ENCODE peak calls at places on chromosome 11, in ten cellular contexts. Z is psoas muscle, N is cardiac muscle cell, H is tibial nerve, J is uterus, V is fibroblast of lung, W is body of pancreas, P is colonic mucosa, D is IMR-90, S is heart left ventricle. U is an unnamed sample.

GRCh38 chr11:124867700-124868099 is 2.5 kb downstream of the ROBO3 start:
- DNase-seq in Z (no peak), N (peak; percentile 54), H (no peak), J (no peak), V (peak; percentile 24), W (peak; percentile 24), P (no peak), D (peak; percentile 32), S (no peak), U (peak; percentile 59)

GRCh38 chr11:1638344-1638743 is 8.8 kb downstream of the KRTAP5-5 start:
- DNase-seq in Z (peak; percentile 6), N (no peak), H (no peak), J (no peak), V (no peak), W (no peak), P (no peak), D (no peak), S (no peak), U (peak; percentile 5)

GRCh38 chr11:65502274-65502851 is 3.5 kb downstream of the MALAT1 start:
- DNase-seq in Z (no peak), N (peak; percentile 71), H (no peak), J (no peak), V (peak; percentile 55), W (no peak), P (no peak), D (peak; percentile 61), S (no peak), U (no peak)

GRCh38 chr11:85884581-85885021 is 29.4 kb downstream of the CCDC83 start:
- DNase-seq in Z (no peak), N (peak; percentile 7), H (no peak), J (no peak), V (peak; percentile 47), W (no peak), P (no peak), D (peak; percentile 36), S (no peak), U (no peak)

GRCh38 chr11:111938687-111939160 is 1.6 kb downstream of the DIXDC1 start:
- DNase-seq in Z (no peak), N (peak; percentile 31), H (no peak), J (no peak), V (peak; percentile 66), W (no peak), P (no peak), D (peak; percentile 63), S (no peak), U (no peak)

GRCh38 chr11:122192634-122193245 is 76.7 kb upstream of the BLID start:
- DNase-seq in Z (no peak), N (peak; percentile 58), H (no peak), J (no peak), V (peak; percentile 77), W (no peak), P (no peak), D (peak; percentile 62), S (no peak), U (no peak)

GRCh38 chr11:133361689-133361994 is 170.7 kb downstream of the OPCML start:
- DNase-seq in Z (no peak), N (no peak), H (no peak), J (no peak), V (no peak), W (no peak), P (no peak), D (no peak), S (no peak), U (no peak)

GRCh38 chr11:79520086-79520485 is 79.3 kb upstream of the TENM4 start:
- DNase-seq in Z (no peak), N (no peak), H (no peak), J (no peak), V (no peak), W (no peak), P (no peak), D (no peak), S (no peak), U (no peak)

GRCh38 chr11:84899134-84899533 is 728.0 kb downstream of the DLG2 start:
- DNase-seq in Z (no peak), N (no peak), H (no peak), J (no peak), V (peak; percentile 30), W (no peak), P (no peak), D (no peak), S (no peak), U (no peak)

GRCh38 chr11:66958232-66958955 is at the start of gene PC:
- DNase-seq in Z (peak; percentile 100), N (peak; percentile 100), H (peak; percentile 98), J (peak; percentile 100), V (peak; percentile 100), W (peak; percentile 99), P (peak; percentile 99), D (peak; percentile 100), S (peak; percentile 100), U (peak; percentile 100)

GRCh38 chr11:132052904-132053303 is 682.5 kb downstream of the NTM start:
- DNase-seq in Z (no peak), N (no peak), H (no peak), J (no peak), V (peak; percentile 43), W (no peak), P (no peak), D (no peak), S (no peak), U (no peak)

GRCh38 chr11:12631651-12632050 is 42.6 kb upstream of the TEAD1 start:
- DNase-seq in Z (no peak), N (no peak), H (no peak), J (no peak), V (no peak), W (no peak), P (no peak), D (peak; percentile 31), S (no peak), U (no peak)

GRCh38 chr11:3904228-3904627 is 48.8 kb downstream of the STIM1 start:
- DNase-seq in Z (peak; percentile 67), N (no peak), H (no peak), J (no peak), V (no peak), W (no peak), P (peak; percentile 64), D (no peak), S (no peak), U (no peak)

GRCh38 chr11:117376517-117376916 is 48.9 kb downstream of the CEP164 start:
- DNase-seq in Z (no peak), N (no peak), H (no peak), J (no peak), V (no peak), W (no peak), P (no peak), D (no peak), S (peak; percentile 66), U (no peak)
- H3K36me3 ChIP-seq in Z (peaks cover 2% of the 10 kb centered on the region), N (no peaks in the 10 kb centered on the region), H (peaks cover 95% of the 10 kb centered on the region), J (no peaks in the 10 kb centered on the region), V (peaks cover 12% of the 10 kb centered on the region), W (peaks cover 14% of the 10 kb centered on the region), P (no peaks in the 10 kb centered on the region), D (peaks cover 59% of the 10 kb centered on the region), S (peaks cover 55% of the 10 kb centered on the region), U (no peaks in the 10 kb centered on the region)

DNA sequence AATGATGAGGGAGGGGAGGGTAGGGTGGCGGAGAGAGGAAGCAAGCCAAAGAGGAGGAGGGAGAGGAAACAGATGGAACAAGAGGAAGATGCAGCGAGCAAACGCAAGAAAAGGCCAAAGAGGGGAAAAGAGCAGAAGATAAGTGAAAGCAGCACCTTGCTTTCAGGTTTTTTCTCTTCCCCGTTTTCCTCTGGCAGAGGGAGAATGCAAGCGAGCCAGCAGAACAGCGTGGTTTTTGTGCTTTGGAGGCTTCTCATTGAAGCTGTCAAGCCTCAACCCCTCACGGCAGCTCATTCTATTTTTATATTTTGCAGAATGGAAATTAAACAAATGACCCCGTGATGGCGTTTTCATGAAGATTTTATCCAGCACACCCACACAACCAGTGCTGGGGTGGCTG is 67.1 kb upstream of the GRAMD1B start:
- DNase-seq in Z (no peak), N (no peak), H (no peak), J (no peak), V (no peak), W (no peak), P (no peak), D (no peak), S (peak; percentile 31), U (no peak)
- H3K4me3 ChIP-seq in Z (no peak overlapping the region), N (no peak overlapping the region), H (no peak overlapping the region), J (no peak overlapping the region), V (no peak overlapping the region), W (no peak overlapping the region), P (no peak overlapping the region), D (no peak overlapping the region), S (peak overlapping the region; percentile 16), U (no peak overlapping the region)

GRCh38 chr11:70158201-70158600 is 44.9 kb upstream of the FADD start:
- DNase-seq in Z (peak; percentile 82), N (peak; percentile 25), H (no peak), J (no peak), V (peak; percentile 19), W (peak; percentile 10), P (no peak), D (peak; percentile 19), S (peak; percentile 43), U (peak; percentile 53)
- TF ChIP-seq CTCF in Z (peak; percentile 38), N (peak; percentile 36), H (no peak), J (no peak), V (peak; percentile 24), W (no peak), P (no peak), D (peak; percentile 45), S (peak; percentile 35), U (peak; percentile 62)

GRCh38 chr11:44128729-44129128 is 33.3 kb downstream of the EXT2 start:
- DNase-seq in Z (no peak), N (no peak), H (no peak), J (no peak), V (no peak), W (no peak), P (no peak), D (no peak), S (no peak), U (no peak)
- H3K36me3 ChIP-seq in Z (peaks cover 21% of the 10 kb centered on the region), N (peaks cover 24% of the 10 kb centered on the region), H (peaks cover 88% of the 10 kb centered on the region), J (no peaks in the 10 kb centered on the region), V (peaks cover 6% of the 10 kb centered on the region), W (peaks cover 16% of the 10 kb centered on the region), P (no peaks in the 10 kb centered on the region), D (peaks cover 36% of the 10 kb centered on the region), S (peaks cover 80% of the 10 kb centered on the region), U (peaks cover 2% of the 10 kb centered on the region)